ENCODE peak calls at places on chromosomes 11 and 22, in ten cellular contexts. A, J, C, N, B, Q, E, Z, H and R are unnamed samples.
A peak's percentile ranks its signal among the peaks of the same experiment; 100 is the strongest.

GRCh38 chr11:135069884-135070283 is 657.8 kb upstream of the B3GAT1 start:
- DNase-seq in N (no peak), C (no peak), E (no peak), J (no peak), Z (peak; percentile 15), H (no peak), Q (no peak), B (no peak), A (no peak), R (no peak)

GRCh38 chr11:33869511-33870422 is 22.1 kb downstream of the LMO2 start:
- DNase-seq in Z (peak; percentile 2), Q (no peak), N (no peak), E (peak; percentile 25), C (peak; percentile 56), A (peak; percentile 34), J (peak; percentile 25), H (no peak), B (no peak), R (no peak)

GRCh38 chr11:134561348-134561720 is 149.3 kb upstream of the B3GAT1 start:
- DNase-seq in E (no peak), N (no peak), H (no peak), A (no peak), Q (no peak), Z (no peak), C (no peak), J (no peak), B (no peak), R (peak; percentile 39)

GRCh38 chr11:11302565-11302964 is 50.5 kb downstream of the CSNK2A3 start:
- DNase-seq in B (no peak), E (no peak), Z (no peak), Q (no peak), H (no peak), N (no peak), C (no peak), A (no peak), J (no peak), R (no peak)

GRCh38 chr11:19746081-19746480 is 33.4 kb downstream of the NAV2 start:
- DNase-seq in J (no peak), Q (no peak), B (no peak), H (no peak), N (no peak), C (no peak), E (no peak), A (no peak), Z (no peak), R (no peak)

GRCh38 chr22:22546490-22546889 is 12.6 kb downstream of the PRAME start:
- DNase-seq in B (no peak), C (peak; percentile 3), N (no peak), E (no peak), J (no peak), H (peak; percentile 15), Z (peak; percentile 8), Q (no peak), A (no peak), R (no peak)

GRCh38 chr22:41919357-41920224 is 4.7 kb upstream of the SHISA8 start:
- DNase-seq in H (no peak), Z (peak; percentile 11), A (peak; percentile 50), J (peak; percentile 45), Q (no peak), C (peak; percentile 45), N (no peak), E (no peak), B (peak; percentile 44), R (peak; percentile 66)

GRCh38 chr22:47225080-47225930 is 462.9 kb downstream of the TBC1D22A start:
- DNase-seq in Q (no peak), H (no peak), E (no peak), A (no peak), Z (no peak), J (no peak), C (no peak), N (no peak), B (no peak), R (no peak)

GRCh38 chr11:31214337-31214736 is 155.2 kb downstream of the DCDC1 start:
- DNase-seq in A (no peak), H (no peak), J (no peak), N (no peak), E (no peak), Q (no peak), Z (no peak), B (no peak), C (no peak), R (no peak)

GRCh38 chr11:110778351-110778750 is 66.1 kb upstream of the ARHGAP20 start:
- DNase-seq in C (no peak), B (no peak), J (no peak), Z (peak; percentile 48), Q (no peak), N (no peak), H (no peak), A (peak; percentile 17), E (no peak), R (no peak)

GRCh38 chr11:96306933-96307747 is 35.9 kb downstream of the MAML2 start:
- DNase-seq in N (peak; percentile 95), Q (no peak), J (peak; percentile 99), C (peak; percentile 95), H (peak; percentile 23), E (peak; percentile 78), B (peak; percentile 83), Z (peak; percentile 99), A (peak; percentile 100), R (peak; percentile 89)